ENCODE peak calls at places on chromosomes 12 and 14, in six cellular contexts. One of them, this sample, is unnamed.

GRCh38 chr14:94594441-94594840 is 13.2 kb downstream of the SERPINA5 start:
- DNase-seq in AG09309: no peak
- DNase-seq in AG10803: no peak
- DNase-seq in effector memory CD4-positive, alpha-beta T cell: no peak
- DNase-seq in NCI-H2081: no peak
- DNase-seq in memory B cell: no peak
- DNase-seq in this sample: no peak

GRCh38 chr14:36988989-36989388 is 183.4 kb downstream of the SLC25A21 start:
- DNase-seq in AG09309: no peak
- DNase-seq in AG10803: no peak
- DNase-seq in effector memory CD4-positive, alpha-beta T cell: no peak
- DNase-seq in NCI-H2081: no peak
- DNase-seq in memory B cell: no peak
- DNase-seq in this sample: no peak

GRCh38 chr12:109730306-109731145 is 16.9 kb downstream of the FAM222A start:
- DNase-seq in AG09309: no peak
- DNase-seq in AG10803: no peak
- DNase-seq in effector memory CD4-positive, alpha-beta T cell: no peak
- DNase-seq in NCI-H2081: no peak
- DNase-seq in memory B cell: no peak
- DNase-seq in this sample: no peak

GRCh38 chr14:92785601-92786426 is 8.3 kb upstream of the GOLGA5 start:
- DNase-seq in AG09309: peak; percentile 47
- DNase-seq in AG10803: peak; percentile 63
- DNase-seq in effector memory CD4-positive, alpha-beta T cell: no peak
- DNase-seq in NCI-H2081: no peak
- DNase-seq in memory B cell: no peak
- DNase-seq in this sample: no peak

GRCh38 chr12:51934080-51934479 is 17.4 kb upstream of the ACVR1B start:
- DNase-seq in AG09309: no peak
- DNase-seq in AG10803: no peak
- DNase-seq in effector memory CD4-positive, alpha-beta T cell: no peak
- DNase-seq in NCI-H2081: no peak
- DNase-seq in memory B cell: no peak
- DNase-seq in this sample: no peak

GRCh38 chr12:62917939-62918338 is 17.0 kb downstream of the PPM1H start:
- DNase-seq in AG09309: no peak
- DNase-seq in AG10803: no peak
- DNase-seq in effector memory CD4-positive, alpha-beta T cell: no peak
- DNase-seq in NCI-H2081: no peak
- DNase-seq in memory B cell: no peak
- DNase-seq in this sample: no peak

GRCh38 chr14:105173901-105174894 is 5.6 kb upstream of the JAG2 start:
- DNase-seq in AG09309: no peak
- DNase-seq in AG10803: no peak
- DNase-seq in effector memory CD4-positive, alpha-beta T cell: peak; percentile 51
- DNase-seq in NCI-H2081: no peak
- DNase-seq in memory B cell: no peak
- DNase-seq in this sample: no peak

GRCh38 chr12:103301642-103302620 is 193.8 kb downstream of the C12orf42 start:
- DNase-seq in AG09309: no peak
- DNase-seq in AG10803: no peak
- DNase-seq in effector memory CD4-positive, alpha-beta T cell: no peak
- DNase-seq in NCI-H2081: no peak
- DNase-seq in memory B cell: no peak
- DNase-seq in this sample: peak; percentile 43

GRCh38 chr14:69574266-69574953 is at the start of gene CCDC177:
- DNase-seq in AG09309: no peak
- DNase-seq in AG10803: peak; percentile 22
- DNase-seq in effector memory CD4-positive, alpha-beta T cell: peak; percentile 31
- DNase-seq in NCI-H2081: peak; percentile 72
- DNase-seq in memory B cell: peak; percentile 72
- DNase-seq in this sample: peak; percentile 87

GRCh38 chr14:85319998-85320397 is 209.9 kb upstream of the FLRT2 start:
- DNase-seq in AG09309: no peak
- DNase-seq in AG10803: no peak
- DNase-seq in effector memory CD4-positive, alpha-beta T cell: no peak
- DNase-seq in NCI-H2081: no peak
- DNase-seq in memory B cell: no peak
- DNase-seq in this sample: no peak

GRCh38 chr12:47882796-47883546 is 21.8 kb downstream of the VDR start:
- DNase-seq in AG09309: no peak
- DNase-seq in AG10803: no peak
- DNase-seq in effector memory CD4-positive, alpha-beta T cell: no peak
- DNase-seq in NCI-H2081: peak; percentile 33
- DNase-seq in memory B cell: no peak
- DNase-seq in this sample: peak; percentile 29

GRCh38 chr12:14920475-14921126 is 17.7 kb downstream of the ERP27 start:
- DNase-seq in AG09309: no peak
- DNase-seq in AG10803: no peak
- DNase-seq in effector memory CD4-positive, alpha-beta T cell: no peak
- DNase-seq in NCI-H2081: no peak
- DNase-seq in memory B cell: no peak
- DNase-seq in this sample: no peak

GRCh38 chr14:75697371-75697770 is 36.3 kb downstream of the TTLL5 start:
- DNase-seq in AG09309: no peak
- DNase-seq in AG10803: no peak
- DNase-seq in effector memory CD4-positive, alpha-beta T cell: no peak
- DNase-seq in NCI-H2081: no peak
- DNase-seq in memory B cell: no peak
- DNase-seq in this sample: no peak

GRCh38 chr14:92986254-92987147 is 63.6 kb downstream of the CHGA start:
- DNase-seq in AG09309: no peak
- DNase-seq in AG10803: peak; percentile 67
- DNase-seq in effector memory CD4-positive, alpha-beta T cell: no peak
- DNase-seq in NCI-H2081: no peak
- DNase-seq in memory B cell: no peak
- DNase-seq in this sample: no peak

GRCh38 chr14:71431169-71431525 is 501.1 kb upstream of the RGS6 start:
- DNase-seq in AG09309: no peak
- DNase-seq in AG10803: no peak
- DNase-seq in effector memory CD4-positive, alpha-beta T cell: no peak
- DNase-seq in NCI-H2081: no peak
- DNase-seq in memory B cell: no peak
- DNase-seq in this sample: no peak

GRCh38 chr12:8449293-8449944 is 6.3 kb upstream of the CLEC6A start:
- DNase-seq in AG09309: no peak
- DNase-seq in AG10803: no peak
- DNase-seq in effector memory CD4-positive, alpha-beta T cell: no peak
- DNase-seq in NCI-H2081: no peak
- DNase-seq in memory B cell: no peak
- DNase-seq in this sample: peak; percentile 78

GRCh38 chr14:55577229-55577628 is 2.8 kb upstream of the KTN1 start:
- DNase-seq in AG09309: no peak
- DNase-seq in AG10803: no peak
- DNase-seq in effector memory CD4-positive, alpha-beta T cell: no peak
- DNase-seq in NCI-H2081: no peak
- DNase-seq in memory B cell: no peak
- DNase-seq in this sample: no peak

GRCh38 chr14:69325646-69326265 is 65.8 kb downstream of the GALNT16 start:
- DNase-seq in AG09309: no peak
- DNase-seq in AG10803: no peak
- DNase-seq in effector memory CD4-positive, alpha-beta T cell: no peak
- DNase-seq in NCI-H2081: no peak
- DNase-seq in memory B cell: no peak
- DNase-seq in this sample: no peak

GRCh38 chr12:42705863-42706262 is 116.3 kb upstream of the PRICKLE1 start:
- DNase-seq in AG09309: peak; percentile 82
- DNase-seq in AG10803: peak; percentile 84
- DNase-seq in effector memory CD4-positive, alpha-beta T cell: no peak
- DNase-seq in NCI-H2081: no peak
- DNase-seq in memory B cell: no peak
- DNase-seq in this sample: peak; percentile 59

GRCh38 chr12:47022296-47022695 is 57.1 kb upstream of the PCED1B start:
- DNase-seq in AG09309: no peak
- DNase-seq in AG10803: peak; percentile 76
- DNase-seq in effector memory CD4-positive, alpha-beta T cell: no peak
- DNase-seq in NCI-H2081: no peak
- DNase-seq in memory B cell: no peak
- DNase-seq in this sample: no peak

GRCh38 chr12:115794659-115795081 is 482.8 kb downstream of the MED13L start:
- DNase-seq in AG09309: no peak
- DNase-seq in AG10803: no peak
- DNase-seq in effector memory CD4-positive, alpha-beta T cell: no peak
- DNase-seq in NCI-H2081: no peak
- DNase-seq in memory B cell: no peak
- DNase-seq in this sample: no peak

GRCh38 chr12:6917491-6918231 is 3.3 kb downstream of the ENO2 start:
- DNase-seq in AG09309: no peak
- DNase-seq in AG10803: no peak
- DNase-seq in effector memory CD4-positive, alpha-beta T cell: no peak
- DNase-seq in NCI-H2081: no peak
- DNase-seq in memory B cell: no peak
- DNase-seq in this sample: no peak

GRCh38 chr12:104456950-104457745 is 400 bp downstream of the CHST11 start:
- DNase-seq in AG09309: no peak
- DNase-seq in AG10803: peak; percentile 64
- DNase-seq in effector memory CD4-positive, alpha-beta T cell: no peak
- DNase-seq in NCI-H2081: peak; percentile 62
- DNase-seq in memory B cell: peak; percentile 54
- DNase-seq in this sample: peak; percentile 93

GRCh38 chr14:99879401-99880295 is 86.4 kb downstream of the EML1 start:
- DNase-seq in AG09309: peak; percentile 85
- DNase-seq in AG10803: peak; percentile 88
- DNase-seq in effector memory CD4-positive, alpha-beta T cell: no peak
- DNase-seq in NCI-H2081: no peak
- DNase-seq in memory B cell: no peak
- DNase-seq in this sample: no peak

GRCh38 chr12:93777249-93777648 is 100.1 kb downstream of the CRADD start:
- DNase-seq in AG09309: no peak
- DNase-seq in AG10803: peak; percentile 65
- DNase-seq in effector memory CD4-positive, alpha-beta T cell: no peak
- DNase-seq in NCI-H2081: no peak
- DNase-seq in memory B cell: no peak
- DNase-seq in this sample: peak; percentile 40

GRCh38 chr12:101501410-101502045 is 26.4 kb downstream of the SPIC start:
- DNase-seq in AG09309: no peak
- DNase-seq in AG10803: no peak
- DNase-seq in effector memory CD4-positive, alpha-beta T cell: no peak
- DNase-seq in NCI-H2081: no peak
- DNase-seq in memory B cell: no peak
- DNase-seq in this sample: peak; percentile 75

GRCh38 chr12:69927145-69927544 is 102.1 kb downstream of the MYRFL start:
- DNase-seq in AG09309: no peak
- DNase-seq in AG10803: no peak
- DNase-seq in effector memory CD4-positive, alpha-beta T cell: no peak
- DNase-seq in NCI-H2081: no peak
- DNase-seq in memory B cell: no peak
- DNase-seq in this sample: no peak

GRCh38 chr14:77067632-77068514 is 30.2 kb upstream of the CIPC start:
- DNase-seq in AG09309: no peak
- DNase-seq in AG10803: peak; percentile 59
- DNase-seq in effector memory CD4-positive, alpha-beta T cell: peak; percentile 23
- DNase-seq in NCI-H2081: peak; percentile 76
- DNase-seq in memory B cell: peak; percentile 48
- DNase-seq in this sample: peak; percentile 87

GRCh38 chr12:113249546-113249945 is 28.3 kb downstream of the TPCN1 start:
- DNase-seq in AG09309: no peak
- DNase-seq in AG10803: no peak
- DNase-seq in effector memory CD4-positive, alpha-beta T cell: no peak
- DNase-seq in NCI-H2081: no peak
- DNase-seq in memory B cell: no peak
- DNase-seq in this sample: no peak

GRCh38 chr14:89444044-89444443 is 27.0 kb upstream of the FOXN3 start:
- DNase-seq in AG09309: no peak
- DNase-seq in AG10803: no peak
- DNase-seq in effector memory CD4-positive, alpha-beta T cell: no peak
- DNase-seq in NCI-H2081: no peak
- DNase-seq in memory B cell: no peak
- DNase-seq in this sample: no peak

GRCh38 chr14:99159341-99160340 is 112.4 kb downstream of the BCL11B start:
- DNase-seq in AG09309: no peak
- DNase-seq in AG10803: no peak
- DNase-seq in effector memory CD4-positive, alpha-beta T cell: no peak
- DNase-seq in NCI-H2081: no peak
- DNase-seq in memory B cell: no peak
- DNase-seq in this sample: no peak